ENCODE peak calls at places on chromosome 9, in four cellular contexts. L, O, W and H are unnamed samples.

GRCh38 chr9:101462558-101462957 is 27.0 kb upstream of the ALDOB start:
- DNase-seq in L (no peak), O (no peak), W (peak), H (no peak)

GRCh38 chr9:106772523-106773290 is 90.3 kb upstream of the ZNF462 start:
- DNase-seq in L (no peak), O (no peak), W (no peak), H (no peak)

GRCh38 chr9:94984891-94985476 is 258.5 kb downstream of the AOPEP start:
- DNase-seq in L (no peak), O (no peak), W (no peak), H (no peak)

GRCh38 chr9:93678199-93679019 is 102.0 kb downstream of the PHF2 start:
- DNase-seq in L (no peak), O (no peak), W (no peak), H (peak)

GRCh38 chr9:110875275-110875674 is 163.0 kb downstream of the LPAR1 start:
- DNase-seq in L (no peak), O (peak), W (peak), H (peak)

GRCh38 chr9:12822111-12822510 is 47.3 kb downstream of the LURAP1L start:
- DNase-seq in L (no peak), O (no peak), W (no peak), H (no peak)

GRCh38 chr9:111599092-111599947 is at the start of gene PTGR1:
- DNase-seq in L (peak), O (peak), W (peak), H (peak)

GRCh38 chr9:79809931-79810330 is 238.2 kb downstream of the TLE4 start:
- DNase-seq in L (peak), O (no peak), W (no peak), H (no peak)

GRCh38 chr9:105842023-105842644 is 147.8 kb downstream of the TMEM38B start:
- DNase-seq in L (peak), O (peak), W (peak), H (peak)

GRCh38 chr9:24464321-24464951 is 81.3 kb downstream of the IZUMO3 start:
- DNase-seq in L (no peak), O (no peak), W (no peak), H (no peak)

GRCh38 chr9:13707635-13708410 is 428.3 kb upstream of the MPDZ start:
- DNase-seq in L (no peak), O (peak), W (no peak), H (no peak)

GRCh38 chr9:89036383-89036782 is 45.1 kb downstream of the S1PR3 start:
- DNase-seq in L (no peak), O (no peak), W (no peak), H (no peak)

GRCh38 chr9:93115486-93115885 is 18.6 kb downstream of the NINJ1 start:
- DNase-seq in L (no peak), O (no peak), W (no peak), H (no peak)

GRCh38 chr9:73024601-73025034 is 71.8 kb upstream of the ALDH1A1 start:
- DNase-seq in L (no peak), O (no peak), W (no peak), H (no peak)

GRCh38 chr9:16060457-16061129 is 507.8 kb downstream of the CCDC171 start:
- DNase-seq in L (no peak), O (no peak), W (no peak), H (no peak)

DNA sequence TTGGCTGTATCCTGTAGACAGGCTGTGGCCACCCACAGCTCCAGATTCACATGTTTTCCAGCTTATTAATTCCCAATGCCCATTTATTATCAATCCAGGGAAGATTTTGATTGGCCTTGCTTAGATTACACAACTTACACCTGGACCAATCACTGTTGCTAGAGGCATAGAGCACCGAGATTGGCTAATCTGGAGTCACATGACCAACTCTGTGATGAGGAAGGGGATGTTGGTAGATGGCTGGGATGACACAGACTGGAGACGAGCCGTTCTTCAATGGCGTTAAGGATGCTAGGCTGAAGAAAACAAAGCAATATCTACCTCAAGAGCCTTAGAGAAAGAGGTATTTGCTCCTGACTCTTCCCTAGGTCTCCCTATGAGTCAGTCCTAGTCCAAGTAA is 326.2 kb upstream of the KLF4 start:
- DNase-seq in L (no peak), O (no peak), W (no peak), H (no peak)
- H3K4me3 ChIP-seq in L (no peak), O (no peak), W (no peak), H (no peak)

DNA sequence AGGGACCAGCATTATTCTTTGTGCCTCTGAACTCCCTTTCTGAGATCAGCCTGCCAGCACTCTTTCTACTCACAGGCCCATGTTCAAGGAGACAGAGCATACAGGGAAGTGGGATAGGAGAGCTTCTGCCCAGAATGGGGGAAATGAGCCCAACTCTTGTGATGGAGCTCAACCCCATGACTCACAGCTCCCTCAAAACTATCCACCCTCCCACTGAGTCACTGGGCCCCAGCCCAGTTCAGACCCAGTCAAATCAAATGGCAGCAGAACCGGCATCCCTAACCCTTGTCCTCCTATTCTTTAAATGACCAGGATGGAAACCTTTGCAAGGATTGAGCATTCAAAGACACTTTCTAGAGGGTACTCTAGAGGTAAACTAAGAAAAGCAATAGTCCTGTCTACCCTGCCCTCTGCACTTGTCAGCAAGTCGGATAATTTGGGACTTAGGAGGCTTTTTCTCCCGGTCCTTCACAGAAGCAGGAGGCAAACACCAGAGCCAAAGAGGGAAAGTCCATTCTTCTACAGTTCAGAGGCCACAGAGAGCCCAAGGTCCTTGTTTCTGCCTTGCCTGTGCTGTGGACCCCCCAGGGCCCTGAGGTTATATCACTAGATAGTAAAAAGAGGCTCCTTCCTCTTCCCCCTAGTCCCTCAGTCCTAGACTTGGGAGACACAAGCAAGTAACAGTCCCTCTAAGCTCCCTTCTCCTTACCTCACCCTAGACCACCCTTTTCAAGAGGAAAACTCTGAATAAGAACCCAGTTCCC is 3.2 kb downstream of the ATOSB start:
- DNase-seq in L (no peak), O (peak), W (no peak), H (no peak)
- H3K4me3 ChIP-seq in L (peak), O (no peak), W (peak), H (no peak)

GRCh38 chr9:128175743-128176142 is 15.6 kb downstream of the CIZ1 start:
- DNase-seq in L (no peak), O (no peak), W (no peak), H (no peak)
- H3K4me3 ChIP-seq in L (no peak), O (no peak), W (no peak), H (no peak)

GRCh38 chr9:133130721-133131244 is 9.7 kb upstream of the RALGDS start:
- DNase-seq in L (no peak), O (no peak), W (no peak), H (no peak)
- H3K4me3 ChIP-seq in L (no peak), O (no peak), W (no peak), H (no peak)

DNA sequence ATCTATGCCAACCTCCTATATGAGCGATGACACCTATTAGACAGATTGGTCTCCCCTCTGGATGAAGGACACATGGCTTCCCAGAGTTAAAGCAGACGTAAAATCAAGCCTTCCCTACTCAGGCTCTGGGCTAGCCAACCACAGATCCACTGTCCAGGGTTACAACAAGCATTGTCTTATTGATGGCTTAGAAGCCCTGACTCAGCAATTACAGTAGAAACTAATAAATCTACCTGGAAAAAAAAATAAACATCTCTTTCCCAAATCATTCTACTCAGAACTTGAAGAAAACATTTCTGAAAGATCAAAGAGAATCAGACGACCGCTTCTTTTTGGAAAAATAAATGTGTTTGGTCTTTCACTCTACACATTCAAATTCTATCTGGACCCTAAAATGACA is 189.3 kb downstream of the GLIS3 start:
- DNase-seq in L (no peak), O (no peak), W (no peak), H (no peak)
- H3K4me3 ChIP-seq in L (no peak), O (no peak), W (no peak), H (no peak)

GRCh38 chr9:124010665-124011321 is 775 bp upstream of the LHX2 start:
- DNase-seq in L (peak), O (peak), W (peak), H (no peak)

GRCh38 chr9:124008855-124009834 is 2.4 kb upstream of the LHX2 start:
- DNase-seq in L (no peak), O (no peak), W (peak), H (peak)

GRCh38 chr9:124011460-124012301 is at the start of gene LHX2:
- DNase-seq in L (peak), O (peak), W (peak), H (peak)

GRCh38 chr9:124009835-124010226 is 1.7 kb upstream of the LHX2 start:
- DNase-seq in L (no peak), O (no peak), W (no peak), H (no peak)

GRCh38 chr9:124010303-124010664 is 1.3 kb upstream of the LHX2 start:
- DNase-seq in L (no peak), O (no peak), W (peak), H (no peak)
- H3K4me3 ChIP-seq in L (no peak), O (no peak), W (peak), H (no peak)

DNA sequence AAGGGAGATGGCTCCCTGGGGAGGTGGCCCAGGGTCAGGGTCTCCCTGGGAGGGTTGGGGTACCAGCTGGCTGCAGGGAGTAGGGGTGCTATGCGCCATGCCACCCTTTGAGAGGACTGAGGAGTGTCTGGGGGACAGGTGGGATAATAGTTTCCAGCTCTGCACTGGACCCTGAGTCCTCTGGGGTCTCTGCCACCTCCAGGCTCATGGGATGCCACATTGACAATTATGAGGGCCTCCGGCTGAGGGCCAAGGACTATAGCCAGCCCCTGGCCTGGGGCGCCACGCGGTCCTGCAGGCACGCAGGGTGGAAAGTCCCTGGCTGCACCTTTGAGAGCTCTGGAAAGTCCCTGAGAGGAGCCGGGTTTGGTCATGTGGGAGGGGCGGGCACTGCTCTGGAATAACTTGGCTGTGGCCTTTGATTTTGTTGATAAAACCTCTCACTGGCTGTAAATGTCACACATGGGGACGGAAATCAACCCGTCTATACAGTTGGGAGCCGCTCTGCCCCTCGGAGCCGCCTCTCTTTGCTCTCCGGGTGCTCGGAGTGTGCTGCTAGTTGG is 16.0 kb downstream of the TRAF2 start:
- DNase-seq in L (peak), O (no peak), W (no peak), H (no peak)
- H3K4me3 ChIP-seq in L (peak), O (no peak), W (no peak), H (no peak)

GRCh38 chr9:129491486-129491855 is 129.4 kb downstream of the C9orf50 start:
- DNase-seq in L (no peak), O (no peak), W (no peak), H (no peak)

GRCh38 chr9:129487307-129487657 is 133.6 kb downstream of the C9orf50 start:
- DNase-seq in L (no peak), O (no peak), W (no peak), H (no peak)

GRCh38 chr9:129490583-129491485 is 130.1 kb downstream of the C9orf50 start:
- DNase-seq in L (no peak), O (no peak), W (no peak), H (no peak)

GRCh38 chr9:129487658-129488483 is 133.0 kb downstream of the C9orf50 start:
- DNase-seq in L (no peak), O (peak), W (peak), H (peak)

GRCh38 chr9:129489838-129490582 is 130.9 kb downstream of the C9orf50 start:
- DNase-seq in L (no peak), O (no peak), W (no peak), H (peak)
- H3K4me3 ChIP-seq in L (peak), O (no peak), W (no peak), H (peak)

GRCh38 chr9:133521122-133522072 is 3.4 kb downstream of the MYMK start:
- DNase-seq in L (no peak), O (no peak), W (no peak), H (no peak)
- H3K4me3 ChIP-seq in L (no peak), O (no peak), W (no peak), H (no peak)

GRCh38 chr9:21031818-21032203 is 371 bp upstream of the HACD4 start:
- DNase-seq in L (no peak), O (no peak), W (no peak), H (no peak)

GRCh38 chr9:21029661-21030060 is 1.8 kb downstream of the HACD4 start:
- DNase-seq in L (no peak), O (no peak), W (no peak), H (no peak)

GRCh38 chr9:21030389-21031035 is 928 bp downstream of the HACD4 start:
- DNase-seq in L (no peak), O (peak), W (no peak), H (no peak)

GRCh38 chr9:21028476-21028875 is 3.0 kb downstream of the HACD4 start:
- DNase-seq in L (no peak), O (no peak), W (no peak), H (no peak)

DNA sequence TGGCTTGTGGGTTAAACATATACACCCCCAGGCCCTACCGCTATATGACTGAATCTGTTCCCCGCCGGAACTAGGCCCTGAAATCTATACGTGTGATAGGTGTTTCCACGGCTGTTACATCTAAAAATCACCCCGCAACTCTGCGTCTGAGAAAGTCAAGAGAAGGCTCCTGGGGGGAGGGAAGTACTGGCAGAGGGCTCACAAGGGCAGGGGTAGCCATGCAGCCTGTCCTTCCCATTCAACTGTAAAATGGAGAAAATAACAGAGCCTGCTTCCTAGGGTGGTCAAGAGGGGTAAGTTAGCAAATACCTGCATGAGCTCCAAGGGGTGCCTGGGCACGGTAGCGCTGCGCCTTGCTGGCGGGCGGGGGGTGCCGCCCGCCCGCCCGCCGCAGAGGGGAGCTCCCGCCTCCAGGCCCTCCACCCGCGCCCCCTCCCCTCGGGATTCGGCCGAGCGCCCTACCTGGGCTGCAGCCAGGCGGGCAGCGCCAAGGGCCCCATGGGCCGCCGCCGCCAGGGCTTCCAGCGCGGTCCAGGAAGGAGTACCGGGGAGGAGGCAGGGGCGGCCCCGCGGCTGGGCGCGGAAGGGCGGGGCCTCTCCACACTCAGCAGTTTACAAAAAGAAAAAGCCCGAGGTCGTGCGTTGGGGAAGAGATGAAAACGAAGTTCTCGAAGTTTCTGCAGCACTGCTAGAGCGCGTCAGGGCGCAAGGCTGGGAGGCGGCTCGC is at the start of gene HACD4:
- DNase-seq in L (peak), O (peak), W (peak), H (peak)
- H3K4me3 ChIP-seq in L (peak), O (peak), W (peak), H (peak)